ENCODE peak calls at places on chromosomes 13 and 19, in five cellular contexts. F, R, P, A and G are unnamed samples. For H3K36me3 and H3K4me1, the result is how much of the 10 kb centered on the place peaks cover.

GRCh38 chr13:79508224-79508961 is 27.4 kb downstream of the NDFIP2 start:
- DNase-seq in F (no peak), P (no peak), R (no peak), A (no peak), G (no peak)

GRCh38 chr19:32676186-32676894 is 692 bp downstream of the RGS9BP start:
- DNase-seq in A (no peak), R (no peak), P (no peak), F (peak), G (no peak)

GRCh38 chr13:38417727-38418126 is 68.1 kb downstream of the UFM1 start:
- DNase-seq in R (peak), F (no peak), A (peak), P (no peak), G (no peak)

GRCh38 chr19:8084152-8084551 is 31.6 kb downstream of the CCL25 start:
- DNase-seq in A (no peak), P (no peak), R (no peak), F (no peak), G (no peak)

GRCh38 chr13:21164631-21165030 is 11.7 kb downstream of the SKA3 start:
- DNase-seq in R (no peak), A (peak), F (no peak), P (no peak), G (no peak)

GRCh38 chr19:23313196-23313595 is 63.0 kb upstream of the ZNF724 start:
- DNase-seq in F (no peak), R (no peak), A (no peak), P (no peak), G (no peak)

GRCh38 chr13:23959231-23959862 is 62.0 kb upstream of the C1QTNF9B start:
- DNase-seq in F (no peak), P (no peak), A (peak), R (no peak), G (no peak)

GRCh38 chr19:34838753-34839431 is 65.9 kb upstream of the ZNF599 start:
- DNase-seq in F (peak), P (no peak), R (peak), A (no peak), G (no peak)

GRCh38 chr19:32291876-32292275 is 53.5 kb upstream of the ZNF507 start:
- DNase-seq in R (no peak), P (no peak), F (no peak), A (no peak), G (no peak)

GRCh38 chr19:50460161-50460765 is 16.0 kb upstream of the EMC10 start:
- DNase-seq in P (no peak), F (no peak), R (peak), A (peak), G (no peak)

GRCh38 chr19:41844601-41845000 is at the start of gene LYPD4:
- DNase-seq in R (no peak), A (no peak), F (no peak), P (no peak), G (no peak)

GRCh38 chr19:37950471-37951175 is 43.6 kb downstream of the SIPA1L3 start:
- DNase-seq in P (no peak), A (no peak), F (no peak), R (no peak), G (no peak)

GRCh38 chr13:50576156-50576555 is 267.3 kb downstream of the DLEU7 start:
- DNase-seq in A (no peak), R (no peak), P (no peak), F (peak), G (no peak)

GRCh38 chr13:69997061-69997460 is 110.6 kb upstream of the ATXN8OS start:
- DNase-seq in A (no peak), R (no peak), P (no peak), F (no peak), G (no peak)

GRCh38 chr13:91331047-91331915 is 16.2 kb upstream of the MIR17HG start:
- DNase-seq in A (no peak), F (no peak), P (no peak), R (no peak), G (no peak)

GRCh38 chr13:102913924-102914628 is 68.2 kb downstream of the ERCC5 start:
- DNase-seq in P (peak), R (no peak), F (no peak), A (peak), G (no peak)

GRCh38 chr13:110560606-110561334 is 752 bp downstream of the RAB20 start:
- DNase-seq in P (peak), F (peak), R (peak), A (no peak), G (peak)

GRCh38 chr19:5186293-5187050 is 154.1 kb downstream of the PTPRS start:
- DNase-seq in F (no peak), P (no peak), A (peak), R (no peak), G (no peak)

GRCh38 chr13:31909889-31910551 is 121.6 kb upstream of the FRY start:
- DNase-seq in A (peak), F (peak), R (peak), P (peak), G (no peak)

GRCh38 chr19:10681658-10682057 is 19.6 kb upstream of the QTRT1 start:
- DNase-seq in F (no peak), P (no peak), A (no peak), R (no peak), G (no peak)
- H3K36me3 ChIP-seq in F (half or more), P (under half), A (half or more), R (half or more), G (half or more)

DNA sequence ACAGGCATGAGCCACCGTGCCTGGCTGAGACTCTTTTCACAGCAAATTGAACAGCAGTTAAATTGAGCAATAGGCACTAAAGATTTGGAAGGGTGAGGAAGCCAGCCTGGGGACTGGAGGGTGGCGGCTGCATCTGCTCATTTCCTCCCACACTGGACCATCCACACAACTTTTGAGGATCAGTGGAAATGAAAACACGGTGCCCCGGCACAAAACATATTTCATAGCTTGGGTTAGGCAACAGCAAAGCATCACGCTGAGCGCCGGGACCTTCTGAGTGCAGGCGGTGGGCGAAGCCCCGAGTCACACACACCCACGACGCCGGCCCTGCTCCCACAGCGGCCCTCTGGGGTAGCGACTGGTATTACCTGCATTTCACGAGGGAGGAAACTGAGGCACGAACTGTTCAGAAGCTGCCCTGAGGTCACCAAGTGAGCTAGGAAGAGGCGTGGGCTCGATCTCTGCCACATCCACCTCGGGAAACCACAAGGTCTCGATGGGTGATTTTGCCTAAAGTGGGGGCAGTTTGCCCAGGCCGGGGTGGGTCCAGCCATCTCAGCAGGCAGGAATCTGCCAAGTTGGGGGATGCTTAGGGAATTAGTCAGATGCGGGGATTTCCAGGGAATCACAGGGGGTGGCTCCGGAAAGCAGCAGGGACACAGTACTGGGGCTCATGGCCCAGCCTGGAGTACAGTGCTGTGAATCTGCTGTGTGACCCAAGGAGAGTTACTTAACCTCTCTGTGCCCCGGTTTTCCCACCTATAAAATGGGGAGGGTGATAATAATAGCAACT is 3.5 kb upstream of the SBNO2 start:
- DNase-seq in A (peak), R (no peak), F (no peak), P (no peak), G (peak)
- TF ChIP-seq POLR2A in A (no peak), R (no peak), F (no peak), P (no peak), G (no peak)

GRCh38 chr19:10620786-10621185 is 4.6 kb upstream of the SLC44A2 start:
- DNase-seq in P (no peak), R (no peak), A (no peak), F (no peak), G (no peak)
- H3K4me1 ChIP-seq in P (under half), R (under half), A (under half), F (under half), G (under half)

GRCh38 chr19:1361601-1362384 is 21.9 kb upstream of the NDUFS7 start:
- DNase-seq in R (no peak), F (no peak), P (no peak), A (peak), G (no peak)
- H3K36me3 ChIP-seq in R (under half), F (under half), P (under half), A (under half), G (under half)

GRCh38 chr19:40193587-40193849 is 2.3 kb downstream of the MAP3K10 start:
- DNase-seq in F (no peak), R (no peak), A (peak), P (no peak), G (no peak)

GRCh38 chr19:40191836-40192646 is 815 bp downstream of the MAP3K10 start:
- DNase-seq in R (no peak), F (peak), A (peak), P (no peak), G (peak)

GRCh38 chr19:40192758-40193586 is 1.7 kb downstream of the MAP3K10 start:
- DNase-seq in A (no peak), P (no peak), R (no peak), F (no peak), G (no peak)

GRCh38 chr19:40190891-40191835 is at the start of gene MAP3K10:
- DNase-seq in F (peak), A (peak), R (peak), P (peak), G (peak)
- TF ChIP-seq POLR2A in F (no peak), A (no peak), R (peak), P (peak), G (peak)